ENCODE peak calls at places on chromosomes 11 and 22, in seven cellular contexts. One of them, this sample, is unnamed.

GRCh38 chr22:28425211-28425610 is 254.4 kb downstream of the TTC28 start:
- DNase-seq in cardiac fibroblast: no peak
- DNase-seq in foreskin keratinocyte: no peak
- DNase-seq in HFFc6: no peak
- DNase-seq in H9: no peak
- DNase-seq in mesothelial cell of epicardium: no peak
- DNase-seq in psoas muscle: no peak
- DNase-seq in this sample: no peak

GRCh38 chr11:12397953-12398352 is 20.6 kb downstream of the PARVA start:
- DNase-seq in cardiac fibroblast: peak
- DNase-seq in foreskin keratinocyte: peak
- DNase-seq in HFFc6: peak
- DNase-seq in H9: no peak
- DNase-seq in mesothelial cell of epicardium: no peak
- DNase-seq in psoas muscle: peak
- DNase-seq in this sample: no peak

GRCh38 chr11:20599424-20600346 is at the start of gene SLC6A5:
- DNase-seq in cardiac fibroblast: peak
- DNase-seq in foreskin keratinocyte: no peak
- DNase-seq in HFFc6: no peak
- DNase-seq in H9: peak
- DNase-seq in mesothelial cell of epicardium: peak
- DNase-seq in psoas muscle: no peak
- DNase-seq in this sample: peak

GRCh38 chr11:908273-908672 is 2.3 kb downstream of the CHID1 start:
- DNase-seq in cardiac fibroblast: no peak
- DNase-seq in foreskin keratinocyte: no peak
- DNase-seq in HFFc6: no peak
- DNase-seq in H9: no peak
- DNase-seq in mesothelial cell of epicardium: no peak
- DNase-seq in psoas muscle: no peak
- DNase-seq in this sample: no peak

GRCh38 chr11:119671048-119671447 is 58.0 kb downstream of the NECTIN1 start:
- DNase-seq in cardiac fibroblast: peak
- DNase-seq in foreskin keratinocyte: no peak
- DNase-seq in HFFc6: peak
- DNase-seq in H9: no peak
- DNase-seq in mesothelial cell of epicardium: no peak
- DNase-seq in psoas muscle: peak
- DNase-seq in this sample: no peak

GRCh38 chr11:46144741-46145140 is 23.5 kb upstream of the PHF21A start:
- DNase-seq in cardiac fibroblast: no peak
- DNase-seq in foreskin keratinocyte: no peak
- DNase-seq in HFFc6: no peak
- DNase-seq in H9: no peak
- DNase-seq in mesothelial cell of epicardium: no peak
- DNase-seq in psoas muscle: no peak
- DNase-seq in this sample: no peak

GRCh38 chr11:69985654-69986420 is 92.3 kb upstream of the ANO1 start:
- DNase-seq in cardiac fibroblast: no peak
- DNase-seq in foreskin keratinocyte: no peak
- DNase-seq in HFFc6: no peak
- DNase-seq in H9: no peak
- DNase-seq in mesothelial cell of epicardium: no peak
- DNase-seq in psoas muscle: peak
- DNase-seq in this sample: no peak

GRCh38 chr22:50059185-50059880 is 1.2 kb upstream of the TTLL8 start:
- DNase-seq in cardiac fibroblast: peak
- DNase-seq in foreskin keratinocyte: no peak
- DNase-seq in HFFc6: no peak
- DNase-seq in H9: peak
- DNase-seq in mesothelial cell of epicardium: no peak
- DNase-seq in psoas muscle: no peak
- DNase-seq in this sample: no peak

GRCh38 chr11:27350503-27350902 is 12.5 kb downstream of the CCDC34 start:
- DNase-seq in cardiac fibroblast: peak
- DNase-seq in foreskin keratinocyte: no peak
- DNase-seq in HFFc6: no peak
- DNase-seq in H9: no peak
- DNase-seq in mesothelial cell of epicardium: no peak
- DNase-seq in psoas muscle: no peak
- DNase-seq in this sample: no peak

GRCh38 chr11:86013718-86014117 is 55.2 kb downstream of the PICALM start:
- DNase-seq in cardiac fibroblast: no peak
- DNase-seq in foreskin keratinocyte: no peak
- DNase-seq in HFFc6: no peak
- DNase-seq in H9: no peak
- DNase-seq in mesothelial cell of epicardium: no peak
- DNase-seq in psoas muscle: no peak
- DNase-seq in this sample: no peak

GRCh38 chr22:21797444-21798221 is 62.0 kb upstream of the YPEL1 start:
- DNase-seq in cardiac fibroblast: peak
- DNase-seq in foreskin keratinocyte: no peak
- DNase-seq in HFFc6: no peak
- DNase-seq in H9: no peak
- DNase-seq in mesothelial cell of epicardium: no peak
- DNase-seq in psoas muscle: no peak
- DNase-seq in this sample: no peak

GRCh38 chr22:37749223-37749622 is 52.4 kb downstream of the TRIOBP start:
- DNase-seq in cardiac fibroblast: no peak
- DNase-seq in foreskin keratinocyte: no peak
- DNase-seq in HFFc6: no peak
- DNase-seq in H9: no peak
- DNase-seq in mesothelial cell of epicardium: no peak
- DNase-seq in psoas muscle: no peak
- DNase-seq in this sample: no peak

GRCh38 chr11:64924910-64925284 is 408 bp downstream of the PPP2R5B start:
- DNase-seq in cardiac fibroblast: peak
- DNase-seq in foreskin keratinocyte: no peak
- DNase-seq in HFFc6: no peak
- DNase-seq in H9: no peak
- DNase-seq in mesothelial cell of epicardium: no peak
- DNase-seq in psoas muscle: peak
- DNase-seq in this sample: peak

DNA sequence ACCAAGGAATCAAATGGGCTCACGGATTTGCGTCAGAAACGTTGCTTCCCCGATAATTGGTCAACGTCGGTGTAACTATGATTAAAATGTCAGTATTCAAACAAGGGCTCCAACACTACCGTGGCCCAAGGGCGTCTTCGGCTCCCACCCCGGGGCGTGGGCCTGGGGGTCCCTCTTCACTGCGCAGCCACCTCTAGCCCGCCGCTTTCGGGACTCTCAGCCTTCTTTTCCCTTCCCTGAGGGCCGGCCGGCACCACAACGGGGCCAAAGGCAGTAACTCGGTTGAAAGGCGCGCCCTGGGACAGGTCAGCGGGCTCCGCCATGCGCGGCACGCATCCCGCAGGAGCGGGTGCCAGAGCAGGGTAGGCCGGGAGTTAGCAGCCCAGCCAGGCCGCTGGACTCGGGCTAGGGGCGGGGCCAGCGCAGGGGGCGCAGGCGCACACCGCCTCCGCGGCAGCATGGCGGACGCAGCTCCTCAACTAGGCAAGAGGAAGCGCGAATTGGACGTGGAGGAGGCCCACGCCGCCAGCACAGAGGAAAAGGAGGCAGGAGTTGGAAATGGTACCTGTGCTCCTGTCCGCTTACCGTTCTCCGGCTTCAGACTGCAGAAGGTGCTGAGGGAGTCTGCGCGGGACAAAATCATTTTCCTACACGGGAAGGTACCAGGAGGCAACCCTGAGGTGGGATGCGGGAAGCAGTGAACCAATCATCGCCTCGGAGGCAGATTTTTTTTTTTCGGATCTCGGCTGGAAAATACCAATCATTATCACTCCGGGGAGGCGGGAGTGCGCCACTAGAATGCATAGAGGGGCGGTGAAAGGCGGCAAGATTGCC is at the start of gene DCPS:
- DNase-seq in cardiac fibroblast: peak
- DNase-seq in foreskin keratinocyte: peak
- DNase-seq in HFFc6: peak
- DNase-seq in H9: peak
- DNase-seq in mesothelial cell of epicardium: peak
- DNase-seq in psoas muscle: peak
- DNase-seq in this sample: peak
- TF ChIP-seq CTCF in cardiac fibroblast: no peak
- TF ChIP-seq CTCF in foreskin keratinocyte: no peak
- TF ChIP-seq CTCF in HFFc6: peak
- TF ChIP-seq CTCF in H9: no peak
- TF ChIP-seq CTCF in mesothelial cell of epicardium: no peak
- TF ChIP-seq CTCF in psoas muscle: peak
- TF ChIP-seq CTCF in this sample: no peak

GRCh38 chr11:15627560-15627959 is 512.8 kb downstream of the INSC start:
- DNase-seq in cardiac fibroblast: no peak
- DNase-seq in foreskin keratinocyte: no peak
- DNase-seq in HFFc6: peak
- DNase-seq in H9: no peak
- DNase-seq in mesothelial cell of epicardium: no peak
- DNase-seq in psoas muscle: no peak
- DNase-seq in this sample: no peak

GRCh38 chr11:15625691-15626090 is 511.0 kb downstream of the INSC start:
- DNase-seq in cardiac fibroblast: no peak
- DNase-seq in foreskin keratinocyte: no peak
- DNase-seq in HFFc6: no peak
- DNase-seq in H9: no peak
- DNase-seq in mesothelial cell of epicardium: no peak
- DNase-seq in psoas muscle: no peak
- DNase-seq in this sample: no peak

GRCh38 chr11:15624701-15625100 is 510.0 kb downstream of the INSC start:
- DNase-seq in cardiac fibroblast: no peak
- DNase-seq in foreskin keratinocyte: no peak
- DNase-seq in HFFc6: no peak
- DNase-seq in H9: no peak
- DNase-seq in mesothelial cell of epicardium: no peak
- DNase-seq in psoas muscle: no peak
- DNase-seq in this sample: no peak

GRCh38 chr11:15635501-15635900 is 520.8 kb downstream of the INSC start:
- DNase-seq in cardiac fibroblast: no peak
- DNase-seq in foreskin keratinocyte: no peak
- DNase-seq in HFFc6: no peak
- DNase-seq in H9: no peak
- DNase-seq in mesothelial cell of epicardium: no peak
- DNase-seq in psoas muscle: no peak
- DNase-seq in this sample: no peak

DNA sequence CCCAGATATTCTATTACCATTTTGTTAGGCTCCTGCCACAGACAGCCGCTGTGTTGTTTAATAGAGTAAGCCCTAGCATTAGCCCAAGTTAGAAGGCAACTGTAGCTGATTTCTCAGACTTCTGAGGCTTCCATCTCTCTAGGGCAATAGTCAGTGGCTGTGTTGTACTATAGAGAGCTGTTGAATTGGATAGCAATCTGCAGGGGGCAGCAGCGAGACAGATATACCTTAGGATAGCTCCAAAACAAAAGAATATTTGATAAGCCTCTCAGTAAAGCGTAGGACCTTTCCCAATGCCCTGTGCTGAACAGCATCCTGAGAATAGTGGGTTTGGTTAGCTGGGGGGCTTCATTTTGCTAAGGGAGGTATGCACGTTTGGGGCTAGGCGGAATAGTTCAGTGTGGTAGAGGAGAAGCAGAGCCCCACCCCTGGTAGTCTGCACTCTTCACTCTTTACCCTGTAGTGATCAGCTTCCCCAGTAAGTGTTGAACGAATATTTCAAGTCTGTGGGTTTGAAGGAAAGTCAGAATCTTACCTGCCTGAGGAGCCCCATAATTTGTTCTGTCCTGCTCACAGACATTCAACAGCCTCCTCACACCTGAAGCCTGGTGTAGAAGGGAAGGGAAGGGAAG is 515.1 kb downstream of the INSC start:
- DNase-seq in cardiac fibroblast: no peak
- DNase-seq in foreskin keratinocyte: no peak
- DNase-seq in HFFc6: no peak
- DNase-seq in H9: peak
- DNase-seq in mesothelial cell of epicardium: no peak
- DNase-seq in psoas muscle: no peak
- DNase-seq in this sample: no peak
- TF ChIP-seq CTCF in cardiac fibroblast: peak
- TF ChIP-seq CTCF in foreskin keratinocyte: peak
- TF ChIP-seq CTCF in HFFc6: no peak
- TF ChIP-seq CTCF in H9: peak
- TF ChIP-seq CTCF in mesothelial cell of epicardium: peak
- TF ChIP-seq CTCF in psoas muscle: peak
- TF ChIP-seq CTCF in this sample: no peak

GRCh38 chr11:79762271-79762935 is 321.6 kb upstream of the TENM4 start:
- DNase-seq in cardiac fibroblast: no peak
- DNase-seq in foreskin keratinocyte: no peak
- DNase-seq in HFFc6: no peak
- DNase-seq in H9: no peak
- DNase-seq in mesothelial cell of epicardium: no peak
- DNase-seq in psoas muscle: no peak
- DNase-seq in this sample: no peak

DNA sequence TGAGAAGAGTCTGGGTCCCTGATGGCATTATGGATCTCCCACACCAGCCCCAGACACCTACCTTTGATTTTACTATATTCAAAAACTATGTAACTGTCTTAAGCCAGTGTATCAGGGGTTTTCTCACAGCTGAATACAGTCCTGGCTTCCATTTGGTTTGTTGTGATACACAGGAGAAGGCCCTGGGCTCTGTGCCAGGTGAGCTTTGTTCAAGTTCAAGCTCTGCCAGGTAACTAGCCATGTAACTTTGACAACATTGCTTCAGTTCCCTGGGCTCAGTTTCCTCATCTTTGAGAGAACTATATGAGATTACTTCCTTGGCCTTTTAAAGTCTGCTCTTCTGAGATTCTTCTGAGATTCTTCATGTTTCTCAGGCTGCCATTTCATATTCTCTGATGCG is 327.5 kb upstream of the TENM4 start:
- DNase-seq in cardiac fibroblast: no peak
- DNase-seq in foreskin keratinocyte: no peak
- DNase-seq in HFFc6: no peak
- DNase-seq in H9: no peak
- DNase-seq in mesothelial cell of epicardium: no peak
- DNase-seq in psoas muscle: no peak
- DNase-seq in this sample: no peak
- TF ChIP-seq CTCF in cardiac fibroblast: no peak
- TF ChIP-seq CTCF in foreskin keratinocyte: no peak
- TF ChIP-seq CTCF in HFFc6: no peak
- TF ChIP-seq CTCF in H9: no peak
- TF ChIP-seq CTCF in mesothelial cell of epicardium: no peak
- TF ChIP-seq CTCF in psoas muscle: no peak
- TF ChIP-seq CTCF in this sample: no peak

DNA sequence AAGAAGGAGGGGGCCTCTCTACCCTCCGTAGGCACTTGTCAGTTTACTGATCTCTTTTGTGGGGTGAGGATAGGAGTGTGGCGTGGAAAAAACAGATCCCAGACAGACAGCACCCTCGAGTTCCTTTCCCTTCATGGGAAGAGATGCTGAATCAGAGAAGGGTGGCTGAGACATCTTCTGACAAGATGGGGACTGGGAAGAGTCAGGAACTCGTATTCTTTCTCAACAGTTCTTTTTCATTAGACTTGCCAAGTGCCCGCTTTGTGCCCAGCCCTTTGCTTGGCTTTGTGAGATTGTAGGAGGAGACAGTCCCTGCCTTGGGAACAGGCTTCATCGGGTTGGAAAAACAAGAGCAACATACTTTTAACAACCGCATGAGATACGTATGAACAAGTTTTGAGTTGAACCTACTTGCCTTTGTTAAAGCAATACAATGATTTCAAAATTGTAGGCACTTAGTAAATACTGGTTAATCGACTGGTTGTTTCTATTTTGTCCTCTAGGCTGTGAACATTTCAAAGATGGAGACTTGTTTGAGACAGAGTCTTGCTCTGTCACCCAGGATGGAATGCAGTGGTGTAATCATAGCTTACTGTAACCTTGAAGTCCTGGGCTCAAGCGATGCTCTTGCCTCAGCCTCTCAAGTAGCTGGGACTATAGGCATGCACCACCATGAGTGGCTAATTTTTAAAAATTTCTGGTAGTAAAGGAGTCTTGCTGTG is 1.1 kb downstream of the RRM1 start:
- DNase-seq in cardiac fibroblast: peak
- DNase-seq in foreskin keratinocyte: peak
- DNase-seq in HFFc6: peak
- DNase-seq in H9: no peak
- DNase-seq in mesothelial cell of epicardium: no peak
- DNase-seq in psoas muscle: no peak
- DNase-seq in this sample: no peak
- TF ChIP-seq CTCF in cardiac fibroblast: no peak
- TF ChIP-seq CTCF in foreskin keratinocyte: peak
- TF ChIP-seq CTCF in HFFc6: no peak
- TF ChIP-seq CTCF in H9: no peak
- TF ChIP-seq CTCF in mesothelial cell of epicardium: no peak
- TF ChIP-seq CTCF in psoas muscle: no peak
- TF ChIP-seq CTCF in this sample: no peak

This sample was measured in GM13976.